ENCODE peak calls at places on chromosomes 4 and X, in six cellular contexts. C is IMR-90, L is body of pancreas, O is upper lobe of left lung, M is sigmoid colon, W is uterus. G is an unnamed sample.
A peak's percentile ranks its signal among the peaks of the same experiment; 100 is the strongest.

GRCh38 chr4:57055873-57056272 is 54.3 kb downstream of the IGFBP7 start:
- DNase-seq in M (peak; percentile 86), W (no peak), L (no peak), O (peak; percentile 31), C (no peak), G (no peak)

GRCh38 chrX:106039920-106040319 is 1.4 kb upstream of the SERPINA7 start:
- DNase-seq in M (no peak), L (peak; percentile 41), C (no peak), W (no peak), O (no peak), G (no peak)

GRCh38 chrX:153549231-153549630 is 31.8 kb downstream of the ATP2B3 start:
- DNase-seq in O (peak; percentile 17), W (no peak), C (no peak), L (no peak), M (no peak), G (no peak)

GRCh38 chr4:139666735-139667266 is 1.2 kb downstream of the MGST2 start:
- DNase-seq in M (peak; percentile 74), L (peak; percentile 80), W (peak; percentile 55), O (no peak), C (peak; percentile 76), G (no peak)

GRCh38 chrX:37690123-37690522 is 4.5 kb downstream of the XK start:
- DNase-seq in M (no peak), W (no peak), O (no peak), L (no peak), C (no peak), G (no peak)

GRCh38 chrX:3268804-3269203 is 77.6 kb downstream of the MXRA5 start:
- DNase-seq in O (no peak), W (no peak), C (peak; percentile 71), M (no peak), L (no peak), G (no peak)

GRCh38 chr4:100657187-100657586 is 139.4 kb upstream of the EMCN start:
- DNase-seq in W (no peak), O (no peak), L (no peak), C (no peak), M (no peak), G (no peak)

GRCh38 chr4:156442961-156443360 is 489.3 kb upstream of the CTSO start:
- DNase-seq in O (no peak), C (no peak), W (no peak), L (no peak), M (no peak), G (no peak)

GRCh38 chr4:150593996-150594395 is 12.0 kb downstream of the MAB21L2 start:
- DNase-seq in M (no peak), C (peak; percentile 36), L (no peak), O (no peak), W (no peak), G (no peak)

GRCh38 chrX:71177327-71177726 is 32.7 kb downstream of the NLGN3 start:
- DNase-seq in C (no peak), L (no peak), M (no peak), O (no peak), W (no peak), G (no peak)

GRCh38 chrX:145190801-145191389 is 56.4 kb upstream of the SPANXN1 start:
- DNase-seq in M (no peak), C (no peak), W (no peak), O (no peak), L (no peak), G (no peak)

GRCh38 chr4:113657834-113658233 is 103.7 kb downstream of the CAMK2D start:
- DNase-seq in L (no peak), W (no peak), C (peak; percentile 69), M (no peak), O (no peak), G (no peak)

GRCh38 chr4:84706286-84706685 is 123.4 kb downstream of the CDS1 start:
- DNase-seq in W (no peak), M (no peak), L (no peak), O (no peak), C (no peak), G (no peak)

GRCh38 chr4:3461515-3462291 is 1.4 kb upstream of the DOK7 start:
- DNase-seq in O (peak; percentile 90), L (peak; percentile 99), M (no peak), C (no peak), W (no peak), G (no peak)

GRCh38 chr4:102503831-102504786 is 3.0 kb downstream of the NFKB1 start:
- DNase-seq in W (no peak), O (no peak), L (no peak), C (no peak), M (no peak), G (no peak)

GRCh38 chrX:9860826-9861225 is 74.6 kb downstream of the SHROOM2 start:
- DNase-seq in M (no peak), O (no peak), L (no peak), C (no peak), W (no peak), G (no peak)

GRCh38 chr4:185204238-185204910 is 574 bp upstream of the CFAP97 start:
- DNase-seq in M (no peak), C (peak; percentile 21), W (no peak), O (no peak), L (peak; percentile 25), G (no peak)

GRCh38 chr4:107913283-107913899 is 18.0 kb upstream of the CYP2U1 start:
- DNase-seq in O (no peak), L (peak; percentile 17), M (no peak), W (peak; percentile 53), C (peak; percentile 76), G (no peak)

GRCh38 chr4:53987761-53988171 is 76.6 kb downstream of the CHIC2 start:
- DNase-seq in M (no peak), L (no peak), W (no peak), O (no peak), C (peak; percentile 81), G (no peak)

GRCh38 chr4:126468144-126468543 is 1153.4 kb downstream of the FAT4 start:
- DNase-seq in W (no peak), C (no peak), O (no peak), M (no peak), L (no peak), G (no peak)

GRCh38 chr4:1842993-1843448 is 12.9 kb downstream of the LETM1 start:
- DNase-seq in O (peak; percentile 40), L (no peak), M (no peak), C (peak; percentile 94), W (no peak), G (no peak)

DNA sequence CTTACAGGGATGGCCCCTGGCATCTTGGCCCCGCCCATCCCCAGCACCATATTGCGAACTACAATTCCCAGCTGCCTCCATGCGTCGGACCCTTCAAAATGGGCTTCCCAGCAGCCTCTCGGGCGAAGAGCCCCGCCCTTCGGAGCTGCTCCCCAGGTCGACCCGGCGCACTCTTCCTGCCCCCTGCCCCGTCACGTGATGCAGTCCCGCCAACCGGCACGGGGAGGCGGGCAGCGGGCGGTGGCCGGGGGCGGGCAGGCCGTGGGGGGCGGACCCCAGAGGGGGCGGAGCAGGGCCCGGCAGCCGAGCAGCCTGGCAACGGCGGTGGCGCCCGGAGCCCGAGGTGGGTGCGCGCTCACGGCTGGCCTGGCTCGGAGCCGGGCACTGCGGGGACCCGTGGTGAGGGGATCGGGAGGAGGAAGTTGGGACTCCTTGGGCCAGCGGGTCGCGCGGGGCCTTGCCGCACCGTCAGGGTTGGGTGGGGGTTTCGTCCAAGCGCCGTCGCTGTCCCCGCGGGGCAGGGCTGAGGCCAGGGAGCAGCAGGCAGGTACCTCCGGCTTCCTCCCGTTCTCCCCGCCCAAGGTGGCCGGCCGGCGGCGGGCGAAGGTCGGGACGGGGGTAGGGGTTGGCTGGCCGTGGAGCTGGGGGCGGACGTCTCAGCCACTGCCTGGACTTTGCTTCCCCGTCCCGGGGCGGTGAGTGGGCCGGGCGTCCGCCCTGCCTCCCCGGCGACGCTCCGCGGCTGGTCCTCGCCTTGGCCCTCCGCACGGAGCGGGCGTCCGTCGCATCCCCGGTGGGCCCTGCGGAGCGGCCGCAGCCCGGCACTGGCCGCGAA is at the start of gene MTM1:
- DNase-seq in M (peak; percentile 97), O (peak; percentile 97), C (peak; percentile 92), L (peak; percentile 94), W (peak; percentile 94), G (peak; percentile 83)
- TF ChIP-seq POLR2A in M (peak; percentile 28), O (peak; percentile 46), C (peak; percentile 53), L (peak; percentile 71), W (peak; percentile 71), G (no peak)

DNA sequence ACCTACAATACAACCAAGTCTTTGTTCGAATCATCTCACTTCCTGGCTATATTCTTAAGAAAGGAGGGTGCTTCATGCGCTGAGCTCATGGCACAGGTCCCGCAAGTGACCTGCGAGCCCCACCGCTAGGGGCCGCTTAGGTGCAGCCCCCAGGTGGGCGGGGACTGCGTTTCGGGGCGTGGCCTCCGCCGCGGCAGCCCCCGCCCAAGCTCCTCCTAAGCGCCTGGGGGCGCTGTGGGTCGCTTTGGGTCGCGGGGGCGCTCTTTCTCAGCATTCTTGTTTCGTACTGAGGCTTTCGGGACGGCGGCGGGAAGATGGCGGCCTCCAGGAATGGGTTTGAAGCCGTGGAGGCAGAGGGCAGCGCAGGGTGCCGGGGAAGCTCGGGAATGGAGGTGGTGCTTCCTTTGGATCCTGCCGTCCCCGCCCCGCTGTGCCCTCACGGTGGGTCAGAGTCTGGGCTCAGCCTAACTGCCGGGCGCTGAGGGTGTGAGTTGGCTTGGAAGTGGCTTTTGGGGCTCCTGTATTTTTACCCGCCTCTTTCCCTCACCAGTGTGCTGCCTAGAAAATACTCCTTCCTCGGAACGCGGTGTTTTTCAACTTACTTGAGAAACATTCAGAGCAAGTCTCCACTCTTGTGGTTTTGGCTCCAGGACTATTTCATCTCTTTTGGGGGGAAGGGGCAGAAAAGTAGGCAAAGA is at the start of gene ZCCHC4:
- DNase-seq in L (peak; percentile 93), M (peak; percentile 93), W (peak; percentile 88), C (peak; percentile 90), O (peak; percentile 97), G (peak; percentile 54)
- TF ChIP-seq POLR2A in L (peak; percentile 74), M (no peak), W (no peak), C (peak; percentile 63), O (peak; percentile 41), G (peak; percentile 90)

GRCh38 chr4:7042697-7043464 is at the start of gene TADA2B:
- DNase-seq in O (peak; percentile 99), C (peak; percentile 97), W (peak; percentile 95), L (peak; percentile 97), M (peak; percentile 99), G (peak; percentile 99)
- TF ChIP-seq POLR2A in O (peak; percentile 46), C (peak; percentile 67), W (no peak), L (peak; percentile 22), M (no peak), G (no peak)

GRCh38 chrX:67545772-67546495 is 2.1 kb downstream of the AR start:
- DNase-seq in L (peak; percentile 28), O (peak; percentile 87), W (peak; percentile 27), C (no peak), M (peak; percentile 71), G (no peak)

GRCh38 chrX:67544281-67544680 is 460 bp downstream of the AR start:
- DNase-seq in L (peak; percentile 13), M (peak; percentile 65), C (no peak), O (no peak), W (peak; percentile 30), G (no peak)

GRCh38 chrX:67544871-67545771 is 1.3 kb downstream of the AR start:
- DNase-seq in C (peak; percentile 22), L (peak; percentile 6), O (peak; percentile 59), W (peak; percentile 34), M (peak; percentile 63), G (no peak)

GRCh38 chrX:67546496-67547423 is 2.9 kb downstream of the AR start:
- DNase-seq in O (no peak), W (peak; percentile 21), C (no peak), M (no peak), L (no peak), G (no peak)

DNA sequence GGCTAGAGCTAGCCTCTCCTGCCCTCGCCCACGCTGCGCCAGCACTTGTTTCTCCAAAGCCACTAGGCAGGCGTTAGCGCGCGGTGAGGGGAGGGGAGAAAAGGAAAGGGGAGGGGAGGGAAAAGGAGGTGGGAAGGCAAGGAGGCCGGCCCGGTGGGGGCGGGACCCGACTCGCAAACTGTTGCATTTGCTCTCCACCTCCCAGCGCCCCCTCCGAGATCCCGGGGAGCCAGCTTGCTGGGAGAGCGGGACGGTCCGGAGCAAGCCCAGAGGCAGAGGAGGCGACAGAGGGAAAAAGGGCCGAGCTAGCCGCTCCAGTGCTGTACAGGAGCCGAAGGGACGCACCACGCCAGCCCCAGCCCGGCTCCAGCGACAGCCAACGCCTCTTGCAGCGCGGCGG is at the start of gene AR:
- DNase-seq in L (peak; percentile 62), O (peak; percentile 88), C (peak; percentile 28), M (peak; percentile 83), W (peak; percentile 83), G (no peak)
- TF ChIP-seq POLR2A in L (no peak), O (no peak), C (no peak), M (no peak), W (peak; percentile 63), G (no peak)